ENCODE peak calls at places on chromosomes 11 and 22, in four cellular contexts. D is breast epithelium, S is colonic mucosa, M is psoas muscle. V is an unnamed sample. For H3K9me3, the result is how much of the 10 kb centered on the place peaks cover.

GRCh38 chr11:62500066-62501035 is 46.3 kb downstream of the AHNAK start:
- DNase-seq in D (peak), S (peak), M (no peak), V (no peak)

GRCh38 chr11:11313426-11313825 is 39.6 kb downstream of the CSNK2A3 start:
- DNase-seq in S (no peak), M (peak), D (no peak), V (peak)

GRCh38 chr22:31691408-31691807 is 29.4 kb upstream of the PISD start:
- DNase-seq in S (no peak), M (no peak), D (no peak), V (no peak)

GRCh38 chr11:126426820-126427749 is 71.6 kb downstream of the ST3GAL4 start:
- DNase-seq in D (no peak), M (no peak), S (no peak), V (no peak)

GRCh38 chr22:50067244-50067643 is 9.1 kb upstream of the TTLL8 start:
- DNase-seq in M (no peak), S (no peak), D (no peak), V (no peak)

GRCh38 chr22:35835998-35836691 is 118.5 kb downstream of the APOL5 start:
- DNase-seq in S (peak), D (no peak), M (peak), V (peak)

GRCh38 chr11:62923634-62924411 is 2.7 kb upstream of the CHRM1 start:
- DNase-seq in S (no peak), M (no peak), D (peak), V (no peak)

GRCh38 chr11:96033054-96033453 is 109.1 kb upstream of the MTMR2 start:
- DNase-seq in S (no peak), M (no peak), D (no peak), V (no peak)

GRCh38 chr22:48513446-48513845 is 1314.2 kb downstream of the BRD1 start:
- DNase-seq in S (no peak), M (no peak), D (no peak), V (no peak)

GRCh38 chr22:48511211-48511610 is 1316.5 kb downstream of the BRD1 start:
- DNase-seq in M (no peak), S (no peak), D (no peak), V (no peak)

GRCh38 chr22:48507595-48508350 is 1319.9 kb downstream of the BRD1 start:
- DNase-seq in S (no peak), M (no peak), D (no peak), V (no peak)

GRCh38 chr22:48511781-48512327 is 1315.8 kb downstream of the BRD1 start:
- DNase-seq in S (no peak), M (no peak), D (no peak), V (no peak)

GRCh38 chr22:48510599-48510998 is 1317.1 kb downstream of the BRD1 start:
- DNase-seq in M (no peak), D (no peak), S (no peak), V (no peak)
- H3K9me3 ChIP-seq in M (under half), D (under half), S (under half), V (under half)

GRCh38 chr11:69820441-69820840 is 1.2 kb upstream of the FGF3 start:
- DNase-seq in S (no peak), M (no peak), D (no peak), V (no peak)
- H3K9me3 ChIP-seq in S (under half), M (under half), D (under half), V (under half)

DNA sequence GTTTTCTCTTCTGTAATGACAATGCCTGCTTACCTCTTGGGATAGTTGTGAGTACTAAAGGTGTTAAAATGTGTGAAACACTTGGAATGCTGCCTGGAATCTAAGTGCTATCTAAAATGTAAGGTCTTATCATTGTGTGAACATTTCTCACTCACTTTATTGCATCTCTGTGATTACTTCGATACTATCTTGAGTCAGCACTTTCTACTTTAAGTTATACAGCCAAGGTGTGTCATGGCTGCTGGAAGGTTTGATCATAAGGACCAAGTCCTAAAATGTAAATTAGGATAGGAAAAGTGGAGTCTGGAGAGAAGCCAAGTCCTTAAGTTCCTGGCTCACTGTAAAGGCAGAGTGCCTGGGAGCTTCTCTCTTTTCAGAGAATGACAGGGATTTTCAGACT is 12.3 kb downstream of the GLYATL2 start:
- DNase-seq in D (no peak), M (no peak), S (peak), V (peak)
- H3K9me3 ChIP-seq in D (under half), M (under half), S (under half), V (under half)

GRCh38 chr22:11627436-11627797 is 3900.6 kb upstream of the OR11H1 start:
- DNase-seq in D (no peak), S (no peak), M (no peak), V (no peak)

GRCh38 chr22:11629661-11630385 is 3898.2 kb upstream of the OR11H1 start:
- DNase-seq in D (no peak), S (no peak), M (no peak), V (no peak)

GRCh38 chr22:11626422-11626773 is 3901.6 kb upstream of the OR11H1 start:
- DNase-seq in M (no peak), S (no peak), D (no peak), V (no peak)

GRCh38 chr22:11628651-11629511 is 3899.1 kb upstream of the OR11H1 start:
- DNase-seq in S (no peak), D (no peak), M (no peak), V (no peak)

DNA sequence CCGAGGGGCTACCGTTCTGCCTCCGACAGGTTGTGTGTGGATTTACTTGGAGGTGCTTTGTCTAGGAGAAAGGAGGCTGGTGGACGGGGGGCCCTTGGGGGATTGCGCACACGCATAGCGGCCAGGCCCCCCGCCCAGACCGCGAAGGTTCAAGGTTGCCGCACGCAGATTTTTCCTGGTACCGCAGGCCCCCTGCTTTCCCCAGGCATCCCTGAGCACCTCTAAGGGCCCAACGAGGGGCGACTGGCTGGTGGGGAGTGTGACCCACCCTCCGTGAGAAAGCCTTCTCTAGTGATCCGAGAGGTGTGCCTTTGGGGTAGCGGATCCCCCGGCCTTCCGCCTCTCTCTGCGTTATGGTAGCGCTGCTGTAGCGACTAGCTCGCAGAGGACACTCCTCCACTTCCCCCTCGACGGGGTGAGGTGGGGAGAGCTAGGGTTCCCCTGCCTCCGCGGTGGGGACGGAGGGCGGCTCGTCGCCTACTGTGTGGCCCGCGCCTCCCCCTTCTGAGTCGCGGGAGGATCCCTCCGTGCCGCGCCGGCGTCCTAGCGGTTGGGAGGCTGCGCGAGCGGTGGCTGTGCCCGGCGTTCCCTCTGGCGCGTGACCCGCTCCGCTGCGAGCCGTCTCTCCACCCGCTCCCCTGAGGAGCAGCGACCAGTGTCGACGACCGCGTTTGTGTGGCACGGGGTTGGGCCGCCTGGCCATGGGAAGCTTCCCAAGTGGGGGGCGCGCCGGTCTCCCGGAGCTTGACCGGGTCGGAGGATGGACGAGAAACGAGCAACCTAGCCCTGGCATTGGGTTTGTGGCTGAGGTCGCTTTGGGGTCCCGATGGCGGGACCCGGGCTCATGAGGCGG is 3900.0 kb upstream of the OR11H1 start:
- DNase-seq in S (no peak), D (no peak), M (no peak), V (no peak)
- H3K9me3 ChIP-seq in S (under half), D (half or more), M (under half), V (under half)

GRCh38 chr11:133529807-133530500 is 2.3 kb downstream of the OPCML start:
- DNase-seq in M (no peak), D (no peak), S (no peak), V (no peak)

GRCh38 chr11:133533205-133533604 is 904 bp upstream of the OPCML start:
- DNase-seq in D (no peak), M (no peak), S (no peak), V (no peak)

GRCh38 chr11:133531971-133532651 is at the start of gene OPCML:
- DNase-seq in M (no peak), S (no peak), D (no peak), V (no peak)

GRCh38 chr11:133530501-133530835 is 1.8 kb downstream of the OPCML start:
- DNase-seq in S (no peak), D (no peak), M (no peak), V (no peak)

GRCh38 chr11:133531450-133531849 is 851 bp downstream of the OPCML start:
- DNase-seq in D (no peak), S (no peak), M (no peak), V (no peak)
- H3K9me3 ChIP-seq in D (under half), S (under half), M (under half), V (under half)

GRCh38 chr11:55652560-55652959 is 4.4 kb downstream of the OR4S2 start:
- DNase-seq in D (no peak), S (no peak), M (no peak), V (no peak)

GRCh38 chr11:55655096-55655495 is 6.9 kb upstream of the OR4C6 start:
- DNase-seq in M (no peak), D (no peak), S (no peak), V (no peak)

GRCh38 chr11:55661901-55662300 is at the start of gene OR4C6:
- DNase-seq in S (no peak), D (no peak), M (no peak), V (no peak)

GRCh38 chr11:55658608-55659007 is 3.4 kb upstream of the OR4C6 start:
- DNase-seq in D (no peak), M (no peak), S (no peak), V (no peak)

GRCh38 chr11:55658031-55658573 is 3.9 kb upstream of the OR4C6 start:
- DNase-seq in M (no peak), S (no peak), D (no peak), V (no peak)
- H3K9me3 ChIP-seq in M (under half), S (under half), D (under half), V (under half)

GRCh38 chr22:47444746-47445065 is 682.3 kb downstream of the TBC1D22A start:
- DNase-seq in S (peak), D (no peak), M (no peak), V (no peak)

GRCh38 chr22:47445212-47445611 is 682.8 kb downstream of the TBC1D22A start:
- DNase-seq in M (no peak), S (peak), D (no peak), V (no peak)

GRCh38 chr22:47446331-47446730 is 683.9 kb downstream of the TBC1D22A start:
- DNase-seq in S (peak), M (no peak), D (no peak), V (no peak)

GRCh38 chr22:47446821-47447810 is 684.7 kb downstream of the TBC1D22A start:
- DNase-seq in S (peak), D (no peak), M (no peak), V (no peak)

DNA sequence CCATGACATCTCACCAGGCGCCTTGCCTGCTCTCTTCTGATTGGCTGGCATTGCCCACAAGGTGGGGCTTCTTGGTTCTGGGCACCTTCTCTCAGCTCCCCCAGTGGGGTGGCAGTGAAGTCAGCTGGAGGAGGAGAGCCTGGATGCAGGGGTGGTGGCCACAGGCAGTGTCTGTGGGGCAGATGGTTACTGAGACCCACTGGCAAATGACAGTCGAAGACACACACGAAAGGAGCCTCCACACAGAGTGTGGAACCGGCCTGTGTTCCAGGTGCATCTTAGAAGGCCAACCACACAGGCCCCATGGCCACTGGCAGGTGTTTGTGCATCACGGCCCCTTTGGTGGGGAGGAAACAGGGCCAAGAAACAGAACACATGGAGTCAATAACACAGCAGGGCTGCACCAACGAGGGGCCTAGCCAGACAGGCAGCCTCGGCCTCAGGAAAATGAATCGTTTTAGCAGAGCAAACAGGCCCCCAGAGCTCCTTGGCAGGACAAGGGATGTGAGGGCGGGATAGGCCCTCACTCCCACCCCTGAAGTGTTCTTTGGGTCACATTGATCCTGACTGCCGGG is 683.4 kb downstream of the TBC1D22A start:
- DNase-seq in S (no peak), M (no peak), D (no peak), V (no peak)
- H3K9me3 ChIP-seq in S (under half), M (under half), D (under half), V (under half)

V was measured in fibroblast of lung.